ENCODE peak calls at places on chromosome 21, in four cellular contexts. One of them, this sample, is unnamed.

GRCh38 chr21:37145635-37146111 is 72.6 kb downstream of the TTC3 start:
- DNase-seq in PC-3: peak
- DNase-seq in tibial nerve: no peak
- DNase-seq in heart left ventricle: no peak
- DNase-seq in this sample: no peak

GRCh38 chr21:40471103-40471502 is 375.9 kb downstream of the DSCAM start:
- DNase-seq in PC-3: no peak
- DNase-seq in tibial nerve: no peak
- DNase-seq in heart left ventricle: no peak
- DNase-seq in this sample: no peak

GRCh38 chr21:31235671-31236450 is 108.2 kb downstream of the TIAM1 start:
- DNase-seq in PC-3: peak
- DNase-seq in tibial nerve: no peak
- DNase-seq in heart left ventricle: no peak
- DNase-seq in this sample: no peak

GRCh38 chr21:45535341-45536081 is 6.7 kb downstream of the SLC19A1 start:
- DNase-seq in PC-3: no peak
- DNase-seq in tibial nerve: no peak
- DNase-seq in heart left ventricle: peak
- DNase-seq in this sample: peak

GRCh38 chr21:42833859-42834729 is 45.2 kb downstream of the WDR4 start:
- DNase-seq in PC-3: no peak
- DNase-seq in tibial nerve: no peak
- DNase-seq in heart left ventricle: no peak
- DNase-seq in this sample: no peak

GRCh38 chr21:37582613-37583012 is 216.0 kb downstream of the DYRK1A start:
- DNase-seq in PC-3: peak
- DNase-seq in tibial nerve: peak
- DNase-seq in heart left ventricle: no peak
- DNase-seq in this sample: no peak

GRCh38 chr21:14600569-14601308 is 54.6 kb upstream of the SAMSN1 start:
- DNase-seq in PC-3: no peak
- DNase-seq in tibial nerve: no peak
- DNase-seq in heart left ventricle: no peak
- DNase-seq in this sample: no peak

GRCh38 chr21:29077651-29078090 is 4.2 kb upstream of the CCT8 start:
- DNase-seq in PC-3: peak
- DNase-seq in tibial nerve: no peak
- DNase-seq in heart left ventricle: no peak
- DNase-seq in this sample: no peak

GRCh38 chr21:28770867-28771661 is 221.6 kb downstream of the LTN1 start:
- DNase-seq in PC-3: no peak
- DNase-seq in tibial nerve: no peak
- DNase-seq in heart left ventricle: no peak
- DNase-seq in this sample: no peak

GRCh38 chr21:41317458-41317857 is 857 bp downstream of the FAM3B start:
- DNase-seq in PC-3: no peak
- DNase-seq in tibial nerve: no peak
- DNase-seq in heart left ventricle: no peak
- DNase-seq in this sample: no peak

GRCh38 chr21:28742527-28742926 is 250.2 kb downstream of the LTN1 start:
- DNase-seq in PC-3: peak
- DNase-seq in tibial nerve: no peak
- DNase-seq in heart left ventricle: no peak
- DNase-seq in this sample: no peak

GRCh38 chr21:18759751-18760161 is 356.2 kb upstream of the TMPRSS15 start:
- DNase-seq in PC-3: peak
- DNase-seq in tibial nerve: no peak
- DNase-seq in heart left ventricle: no peak
- DNase-seq in this sample: no peak

GRCh38 chr21:29350246-29350779 is 51.6 kb downstream of the BACH1 start:
- DNase-seq in PC-3: no peak
- DNase-seq in tibial nerve: no peak
- DNase-seq in heart left ventricle: no peak
- DNase-seq in this sample: no peak

GRCh38 chr21:28636988-28637691 is 355.5 kb downstream of the LTN1 start:
- DNase-seq in PC-3: peak
- DNase-seq in tibial nerve: no peak
- DNase-seq in heart left ventricle: no peak
- DNase-seq in this sample: no peak

GRCh38 chr21:41167348-41168342 is at the start of gene BACE2:
- DNase-seq in PC-3: peak
- DNase-seq in tibial nerve: peak
- DNase-seq in heart left ventricle: peak
- DNase-seq in this sample: peak

GRCh38 chr21:35508389-35508888 is 459.3 kb upstream of the RUNX1 start:
- DNase-seq in PC-3: peak
- DNase-seq in tibial nerve: peak
- DNase-seq in heart left ventricle: peak
- DNase-seq in this sample: peak

GRCh38 chr21:42413500-42413899 is 9.8 kb downstream of the UBASH3A start:
- DNase-seq in PC-3: no peak
- DNase-seq in tibial nerve: no peak
- DNase-seq in heart left ventricle: no peak
- DNase-seq in this sample: no peak

GRCh38 chr21:33821580-33822322 is 93.9 kb downstream of the ATP5PO start:
- DNase-seq in PC-3: no peak
- DNase-seq in tibial nerve: no peak
- DNase-seq in heart left ventricle: no peak
- DNase-seq in this sample: no peak

GRCh38 chr21:45320261-45320990 is 32.7 kb upstream of the POFUT2 start:
- DNase-seq in PC-3: no peak
- DNase-seq in tibial nerve: no peak
- DNase-seq in heart left ventricle: peak
- DNase-seq in this sample: peak

GRCh38 chr21:36135391-36136094 is 664 bp downstream of the CBR3 start:
- DNase-seq in PC-3: peak
- DNase-seq in tibial nerve: peak
- DNase-seq in heart left ventricle: peak
- DNase-seq in this sample: peak

GRCh38 chr21:25895565-25896205 is 160.9 kb downstream of the GABPA start:
- DNase-seq in PC-3: peak
- DNase-seq in tibial nerve: peak
- DNase-seq in heart left ventricle: no peak
- DNase-seq in this sample: no peak

DNA sequence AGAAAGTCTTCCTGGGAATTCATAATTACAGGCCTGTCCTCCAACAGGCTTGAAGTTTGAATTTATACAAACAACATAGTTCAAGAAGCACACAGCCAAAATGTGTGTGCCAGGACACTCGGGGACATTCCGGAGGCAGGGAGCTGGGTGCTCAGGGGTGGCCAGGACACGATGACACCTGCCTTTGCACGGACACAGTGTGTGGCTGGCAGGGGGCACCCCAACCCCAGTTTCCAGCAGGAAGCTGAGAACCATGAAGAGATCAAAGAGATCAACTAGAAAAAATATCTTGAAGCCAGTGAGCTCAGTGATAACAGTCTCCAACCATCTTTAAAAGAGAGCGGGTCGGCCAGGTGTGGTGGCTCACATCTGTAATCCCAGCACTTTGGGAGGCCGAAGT is 32.5 kb upstream of the TRAPPC10 start:
- DNase-seq in PC-3: no peak
- DNase-seq in tibial nerve: no peak
- DNase-seq in heart left ventricle: no peak
- DNase-seq in this sample: no peak
- TF ChIP-seq CTCF in PC-3: peak
- TF ChIP-seq CTCF in tibial nerve: peak
- TF ChIP-seq CTCF in heart left ventricle: no peak
- TF ChIP-seq CTCF in this sample: no peak

GRCh38 chr21:32331444-32332305 is 33.0 kb downstream of the MRAP start:
- DNase-seq in PC-3: no peak
- DNase-seq in tibial nerve: no peak
- DNase-seq in heart left ventricle: no peak
- DNase-seq in this sample: no peak

GRCh38 chr21:32329776-32330175 is 31.1 kb downstream of the MRAP start:
- DNase-seq in PC-3: peak
- DNase-seq in tibial nerve: no peak
- DNase-seq in heart left ventricle: no peak
- DNase-seq in this sample: no peak

GRCh38 chr21:32330784-32331311 is 32.2 kb downstream of the MRAP start:
- DNase-seq in PC-3: no peak
- DNase-seq in tibial nerve: no peak
- DNase-seq in heart left ventricle: no peak
- DNase-seq in this sample: no peak

GRCh38 chr21:32328595-32328994 is 29.9 kb downstream of the MRAP start:
- DNase-seq in PC-3: no peak
- DNase-seq in tibial nerve: no peak
- DNase-seq in heart left ventricle: no peak
- DNase-seq in this sample: no peak

DNA sequence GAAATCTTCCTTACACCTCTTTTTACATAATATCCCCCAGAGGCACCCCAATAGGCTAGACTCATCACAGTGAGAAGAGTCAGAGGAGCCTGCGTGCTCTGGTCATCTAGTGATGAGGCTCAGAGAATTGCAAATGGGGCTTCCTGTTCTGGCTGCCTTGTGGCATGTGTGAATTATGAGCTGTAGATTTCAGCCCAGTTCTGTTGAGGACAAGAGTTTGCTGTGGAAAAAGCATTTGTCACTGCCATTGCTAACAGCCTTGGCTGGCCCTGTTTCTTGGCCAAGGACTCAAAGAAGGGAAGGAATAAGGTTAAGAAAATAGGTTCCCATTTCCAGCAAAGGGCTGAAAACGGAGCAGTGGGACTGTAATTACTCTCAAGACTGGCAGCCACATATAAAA is 30.7 kb downstream of the MRAP start:
- DNase-seq in PC-3: no peak
- DNase-seq in tibial nerve: no peak
- DNase-seq in heart left ventricle: no peak
- DNase-seq in this sample: peak
- H3K27ac ChIP-seq in PC-3: no peak
- H3K27ac ChIP-seq in tibial nerve: peak
- H3K27ac ChIP-seq in heart left ventricle: peak
- H3K27ac ChIP-seq in this sample: peak

DNA sequence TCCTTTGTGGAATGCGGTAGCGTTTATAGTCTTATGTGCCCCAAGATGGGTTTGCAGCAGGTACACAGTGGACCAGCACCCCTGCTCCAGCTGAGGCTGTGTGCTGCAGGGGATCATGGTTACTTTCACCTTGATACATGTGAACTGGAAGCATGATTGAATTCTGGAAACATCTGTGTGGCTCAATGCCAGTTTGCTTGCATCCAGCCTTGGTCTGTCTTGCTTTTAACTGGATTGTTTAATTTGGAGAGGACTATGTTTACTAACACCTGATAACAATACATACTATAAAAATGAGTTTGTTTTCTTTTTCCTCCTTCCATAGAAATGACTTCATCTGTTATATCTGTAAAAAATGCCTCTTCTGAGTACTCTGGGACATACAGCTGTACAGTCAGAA is 47.5 kb downstream of the CXADR start:
- DNase-seq in PC-3: no peak
- DNase-seq in tibial nerve: no peak
- DNase-seq in heart left ventricle: no peak
- DNase-seq in this sample: no peak
- TF ChIP-seq CTCF in PC-3: no peak
- TF ChIP-seq CTCF in tibial nerve: no peak
- TF ChIP-seq CTCF in heart left ventricle: no peak
- TF ChIP-seq CTCF in this sample: no peak

GRCh38 chr21:21715286-21715969 is 717.2 kb downstream of the NCAM2 start:
- DNase-seq in PC-3: peak
- DNase-seq in tibial nerve: no peak
- DNase-seq in heart left ventricle: no peak
- DNase-seq in this sample: no peak
- H3K27ac ChIP-seq in PC-3: no peak
- H3K27ac ChIP-seq in tibial nerve: no peak
- H3K27ac ChIP-seq in heart left ventricle: no peak
- H3K27ac ChIP-seq in this sample: no peak